ENCODE peak calls at places on chromosomes 1 and 21, in eight cellular contexts. G is GM12878, Z is fibroblast of villous mesenchyme, B is upper lobe of right lung, H is ovary, M is GM06990, U is uterus, T is tibial nerve. A is an unnamed sample.

GRCh38 chr21:26833460-26833939 is 11.7 kb downstream of the ADAMTS1 start:
- DNase-seq in G (no peak), B (no peak), M (no peak), U (no peak), T (no peak), Z (peak; percentile 40), H (peak; percentile 57), A (peak; percentile 38)

GRCh38 chr1:36522021-36522420 is 39.3 kb upstream of the CSF3R start:
- DNase-seq in M (no peak), B (no peak), T (no peak), G (no peak), Z (no peak), H (no peak), U (no peak), A (no peak)

GRCh38 chr1:209870151-209870831 is 42.5 kb downstream of the UTP25 start:
- DNase-seq in Z (no peak), H (no peak), M (no peak), T (no peak), U (no peak), B (no peak), G (no peak), A (no peak)

GRCh38 chr1:24321712-24322635 is 2.8 kb downstream of the GRHL3 start:
- DNase-seq in B (peak; percentile 78), H (peak; percentile 57), T (no peak), U (peak; percentile 45), M (peak; percentile 80), Z (peak; percentile 80), G (no peak), A (peak; percentile 78)

GRCh38 chr1:60052634-60053033 is 20.9 kb downstream of the C1orf87 start:
- DNase-seq in T (no peak), G (no peak), U (no peak), Z (peak; percentile 13), H (no peak), B (no peak), M (no peak), A (no peak)

GRCh38 chr1:10401281-10401680 is 2.4 kb downstream of the PGD start:
- DNase-seq in U (no peak), H (no peak), M (no peak), G (no peak), B (no peak), Z (peak; percentile 66), T (no peak), A (peak; percentile 27)

GRCh38 chr1:247360991-247361721 is 29.5 kb upstream of the ZNF496 start:
- DNase-seq in B (peak; percentile 69), Z (peak; percentile 86), U (peak; percentile 74), H (peak; percentile 75), T (peak; percentile 41), G (no peak), M (no peak), A (peak; percentile 35)

GRCh38 chr1:37901191-37901892 is 42.0 kb upstream of the MTF1 start:
- DNase-seq in B (no peak), T (no peak), M (peak; percentile 65), U (no peak), G (peak; percentile 61), Z (no peak), H (no peak), A (no peak)

GRCh38 chr1:160658956-160659255 is 12.1 kb upstream of the SLAMF1 start:
- DNase-seq in H (no peak), U (no peak), G (no peak), B (no peak), T (no peak), M (no peak), Z (no peak), A (no peak)

GRCh38 chr21:42159560-42160110 is 59.3 kb upstream of the ABCG1 start:
- DNase-seq in M (no peak), B (peak; percentile 47), H (peak; percentile 26), T (no peak), Z (no peak), G (no peak), U (no peak), A (no peak)

GRCh38 chr1:10637400-10637799 is 159.0 kb downstream of the CASZ1 start:
- DNase-seq in M (no peak), T (no peak), Z (no peak), U (no peak), H (no peak), B (no peak), G (no peak), A (no peak)

GRCh38 chr1:13585996-13586395 is 2.4 kb downstream of the PDPN start:
- DNase-seq in U (no peak), Z (no peak), G (no peak), H (no peak), M (no peak), B (no peak), T (no peak), A (no peak)

GRCh38 chr1:13583964-13584791 is 546 bp downstream of the PDPN start:
- DNase-seq in T (no peak), H (peak; percentile 80), Z (peak; percentile 78), U (peak; percentile 53), G (no peak), M (no peak), B (peak; percentile 77), A (peak; percentile 36)

GRCh38 chr1:13584876-13585598 is 1.4 kb downstream of the PDPN start:
- DNase-seq in T (no peak), M (no peak), H (no peak), Z (no peak), U (no peak), B (no peak), G (no peak), A (no peak)

GRCh38 chr1:13587256-13588030 is 3.8 kb downstream of the PDPN start:
- DNase-seq in B (no peak), U (no peak), G (no peak), H (no peak), Z (peak; percentile 40), T (no peak), M (no peak), A (peak; percentile 29)

DNA sequence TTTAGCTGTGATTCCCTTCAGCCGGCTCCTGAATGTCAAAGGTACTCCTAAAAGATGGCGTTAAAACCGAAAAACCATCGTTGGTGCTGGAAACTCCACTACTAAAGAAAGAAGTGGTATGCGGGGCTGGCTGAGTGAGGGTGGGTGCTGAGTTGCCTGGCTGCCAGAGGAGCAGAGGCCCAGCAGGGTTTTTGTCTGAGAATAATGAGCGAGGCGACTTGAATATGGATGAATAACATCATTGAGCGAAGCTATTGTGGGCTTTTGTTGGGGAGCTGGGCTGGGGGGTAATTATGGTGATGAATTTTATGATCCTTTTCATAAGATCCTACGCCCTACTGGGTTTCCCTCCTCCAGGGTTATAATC is 1.9 kb downstream of the PDPN start:
- DNase-seq in T (no peak), G (no peak), H (no peak), U (no peak), Z (no peak), M (no peak), B (no peak), A (no peak)
- H3K4me3 ChIP-seq in T (no peak overlapping the region), G (no peak overlapping the region), H (no peak overlapping the region), U (no peak overlapping the region), Z (peak overlapping the region; percentile 93), M (no peak overlapping the region), B (peak overlapping the region; percentile 51), A (peak overlapping the region; percentile 58)

DNA sequence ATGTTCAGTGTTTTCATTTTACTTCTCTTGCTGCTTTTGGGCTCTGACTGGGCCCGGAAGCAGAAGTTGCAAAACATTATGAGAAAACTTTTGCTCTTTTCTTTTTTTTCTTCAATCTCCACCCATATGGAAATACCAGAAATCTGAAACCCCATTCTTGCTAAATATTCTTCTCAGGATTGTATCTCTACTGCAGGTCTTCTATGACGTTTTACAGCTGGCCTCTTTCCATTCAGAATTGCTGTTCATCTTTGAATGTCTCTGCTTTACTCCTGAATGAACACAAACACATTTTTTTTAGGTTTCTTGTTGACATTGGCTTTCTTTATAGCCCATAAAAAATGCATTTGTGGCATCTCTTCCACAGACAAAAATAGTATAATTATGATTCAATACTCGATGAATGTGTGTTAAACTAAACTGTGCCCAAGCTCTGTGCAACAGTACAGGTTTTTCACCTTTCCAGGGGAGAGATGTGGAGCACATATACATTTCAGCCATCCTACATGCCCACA is 18.8 kb downstream of the PTPRC start:
- DNase-seq in H (no peak), B (no peak), T (no peak), U (no peak), M (no peak), Z (peak; percentile 97), G (no peak), A (peak; percentile 95)
- H3K4me3 ChIP-seq in H (no peak overlapping the region), B (no peak overlapping the region), T (no peak overlapping the region), U (no peak overlapping the region), M (peak overlapping the region; percentile 30), Z (no peak overlapping the region), G (peak overlapping the region; percentile 9), A (no peak overlapping the region)

DNA sequence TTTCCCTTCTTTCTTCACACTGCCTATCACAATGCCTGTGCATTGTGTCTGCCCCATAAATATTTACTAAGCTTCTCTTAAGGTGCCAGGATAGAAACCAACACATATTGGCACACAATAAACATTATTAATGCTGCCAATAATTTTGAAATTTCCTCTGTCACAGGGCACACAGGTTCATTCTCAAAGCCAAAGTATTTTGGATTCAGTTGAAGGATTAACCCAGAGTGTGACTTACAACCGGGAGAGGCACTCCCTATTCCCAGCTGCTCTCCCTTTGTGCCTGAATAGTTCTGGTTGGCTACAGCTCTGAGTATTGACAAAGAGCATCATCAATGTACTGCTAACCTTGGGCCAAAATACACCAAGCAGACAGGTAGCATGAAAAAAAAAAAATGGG is 46.6 kb upstream of the ATP1A1 start:
- DNase-seq in U (no peak), G (no peak), B (no peak), H (no peak), M (no peak), T (no peak), Z (no peak), A (no peak)
- H3K4me3 ChIP-seq in U (no peak overlapping the region), G (no peak overlapping the region), B (no peak overlapping the region), H (no peak overlapping the region), M (no peak overlapping the region), T (no peak overlapping the region), Z (no peak overlapping the region), A (no peak overlapping the region)

DNA sequence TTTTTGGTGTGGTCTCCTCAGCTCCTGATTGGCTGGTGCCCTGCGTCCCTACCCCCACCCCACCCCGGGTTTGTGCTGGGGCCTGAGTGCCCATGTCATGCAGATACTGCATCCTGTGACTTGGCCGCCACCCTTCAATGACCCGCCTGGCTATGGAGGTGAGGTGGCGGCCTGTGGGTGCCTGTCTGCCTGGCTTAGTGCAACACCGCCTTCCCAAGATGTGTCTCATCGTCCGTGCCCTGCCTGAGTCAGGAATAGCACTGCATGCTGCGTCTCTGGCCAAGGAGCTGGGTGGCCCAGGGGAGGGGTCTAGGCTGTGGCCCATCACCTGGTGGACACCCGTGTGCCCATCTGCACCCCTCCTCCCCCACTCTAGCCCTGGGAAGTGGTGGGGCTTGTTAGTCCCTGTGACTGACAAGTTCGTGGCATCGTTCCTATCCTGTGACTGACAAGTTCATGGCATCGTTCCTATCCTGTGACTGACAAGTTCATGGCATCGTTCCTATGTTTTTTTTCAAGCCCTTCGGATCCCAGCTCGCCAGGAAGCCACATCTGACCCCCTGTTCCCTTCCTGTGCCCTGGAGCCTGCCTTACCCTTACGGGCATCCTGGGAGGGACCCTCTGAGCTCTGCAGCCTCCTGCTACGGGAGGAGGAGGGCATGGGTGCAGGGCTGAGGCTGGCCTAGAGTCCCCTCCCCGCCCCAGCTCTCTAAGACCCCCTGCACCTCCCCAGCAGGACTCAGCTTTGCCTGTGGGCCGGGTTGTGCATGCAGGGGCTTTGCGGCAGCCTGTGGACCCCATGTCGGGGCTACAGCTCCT is 7.5 kb downstream of the SLX9 start:
- DNase-seq in H (no peak), U (no peak), B (peak; percentile 53), Z (no peak), M (peak; percentile 5), G (no peak), T (no peak), A (no peak)
- H3K4me3 ChIP-seq in H (no peak overlapping the region), U (no peak overlapping the region), B (no peak overlapping the region), Z (no peak overlapping the region), M (no peak overlapping the region), G (no peak overlapping the region), T (no peak overlapping the region), A (no peak overlapping the region)

A was measured in cardiac fibroblast.